ENCODE peak calls at places on chromosome 17, in four cellular contexts. C is K562, L is GM12878, S is HepG2. U is an unnamed sample.

GRCh38 chr17:233473-233941 is 52.1 kb upstream of the DOC2B start:
- DNase-seq in C (no peak), L (no peak), S (peak), U (peak)

GRCh38 chr17:31415004-31415454 is 23.6 kb downstream of the RAB11FIP4 start:
- DNase-seq in C (no peak), L (no peak), S (peak), U (no peak)

GRCh38 chr17:49748791-49749190 is 15.1 kb downstream of the FAM117A start:
- DNase-seq in C (no peak), L (peak), S (no peak), U (no peak)

GRCh38 chr17:27915715-27916114 is 22.6 kb upstream of the LYRM9 start:
- DNase-seq in C (no peak), L (no peak), S (no peak), U (peak)

GRCh38 chr17:75894049-75894742 is 2.6 kb downstream of the TRIM65 start:
- DNase-seq in C (no peak), L (no peak), S (peak), U (no peak)

GRCh38 chr17:62653831-62654829 is 26.7 kb downstream of the MRC2 start:
- DNase-seq in C (peak), L (no peak), S (no peak), U (peak)

GRCh38 chr17:34780438-34780837 is 180.8 kb downstream of the CCT6B start:
- DNase-seq in C (no peak), L (no peak), S (no peak), U (no peak)

GRCh38 chr17:72120878-72121163 is at the start of gene SOX9:
- DNase-seq in C (no peak), L (peak), S (peak), U (peak)

GRCh38 chr17:879546-879945 is 97.4 kb downstream of the MRM3 start:
- DNase-seq in C (peak), L (peak), S (peak), U (peak)

GRCh38 chr17:20141201-20141999 is 132.2 kb downstream of the SPECC1 start:
- DNase-seq in C (no peak), L (no peak), S (no peak), U (no peak)

GRCh38 chr17:3603119-3603869 is 5.9 kb downstream of the TRPV1 start:
- DNase-seq in C (no peak), L (no peak), S (no peak), U (no peak)

GRCh38 chr17:75723201-75723930 is 2.1 kb downstream of the ITGB4 start:
- DNase-seq in C (no peak), L (no peak), S (no peak), U (no peak)

GRCh38 chr17:76833747-76834146 is 34.5 kb upstream of the MGAT5B start:
- DNase-seq in C (no peak), L (no peak), S (no peak), U (no peak)

GRCh38 chr17:68291836-68292688 is 767 bp downstream of the ARSG start:
- DNase-seq in C (peak), L (peak), S (peak), U (peak)

GRCh38 chr17:17149520-17150449 is 56.3 kb downstream of the PLD6 start:
- DNase-seq in C (no peak), L (no peak), S (no peak), U (no peak)

GRCh38 chr17:38877130-38877851 is 7.4 kb downstream of the LASP1 start:
- DNase-seq in C (no peak), L (no peak), S (no peak), U (peak)

GRCh38 chr17:61139219-61139618 is 260.4 kb upstream of the TBX2 start:
- DNase-seq in C (no peak), L (peak), S (no peak), U (no peak)

GRCh38 chr17:34081269-34081668 is 173.8 kb upstream of the CCL2 start:
- DNase-seq in C (peak), L (no peak), S (no peak), U (peak)

GRCh38 chr17:38416840-38417209 is 11.4 kb upstream of the ARHGAP23 start:
- DNase-seq in C (no peak), L (no peak), S (no peak), U (no peak)

GRCh38 chr17:81867123-81867951 is 3.8 kb downstream of the ARHGDIA start:
- DNase-seq in C (no peak), L (no peak), S (peak), U (peak)

GRCh38 chr17:27296427-27296979 is 2.6 kb downstream of the WSB1 start:
- DNase-seq in C (no peak), L (no peak), S (no peak), U (no peak)

GRCh38 chr17:82441686-82442487 is 8.7 kb downstream of the CYBC1 start:
- DNase-seq in C (no peak), L (no peak), S (no peak), U (no peak)

GRCh38 chr17:77692571-77693161 is 265.8 kb upstream of the TNRC6C start:
- DNase-seq in C (no peak), L (no peak), S (no peak), U (no peak)

GRCh38 chr17:82407255-82407654 is 10.9 kb upstream of the HEXD start:
- DNase-seq in C (no peak), L (no peak), S (no peak), U (no peak)

GRCh38 chr17:41531993-41532392 is 3.9 kb upstream of the KRT19 start:
- DNase-seq in C (no peak), L (no peak), S (no peak), U (no peak)

GRCh38 chr17:41532947-41533570 is 5.0 kb upstream of the KRT19 start:
- DNase-seq in C (no peak), L (no peak), S (no peak), U (no peak)

GRCh38 chr17:41529491-41529915 is 1.4 kb upstream of the KRT19 start:
- DNase-seq in C (no peak), L (no peak), S (no peak), U (no peak)

GRCh38 chr17:41528959-41529353 is 848 bp upstream of the KRT19 start:
- DNase-seq in C (no peak), L (no peak), S (no peak), U (no peak)

GRCh38 chr17:41530062-41531048 is 2.2 kb upstream of the KRT19 start:
- DNase-seq in C (peak), L (no peak), S (peak), U (no peak)
- TF ChIP-seq NR2C2 in C (no peak), L (no peak), S (no peak), U (no peak)

GRCh38 chr17:2214047-2214717 is 89.4 kb downstream of the SMG6 start:
- DNase-seq in C (peak), L (no peak), S (no peak), U (no peak)

GRCh38 chr17:2211661-2212327 is 91.8 kb downstream of the SMG6 start:
- DNase-seq in C (no peak), L (no peak), S (no peak), U (no peak)

GRCh38 chr17:2210726-2211125 is 92.9 kb downstream of the SMG6 start:
- DNase-seq in C (no peak), L (no peak), S (no peak), U (no peak)

GRCh38 chr17:2213291-2213960 is 90.2 kb downstream of the SMG6 start:
- DNase-seq in C (no peak), L (no peak), S (no peak), U (no peak)

DNA sequence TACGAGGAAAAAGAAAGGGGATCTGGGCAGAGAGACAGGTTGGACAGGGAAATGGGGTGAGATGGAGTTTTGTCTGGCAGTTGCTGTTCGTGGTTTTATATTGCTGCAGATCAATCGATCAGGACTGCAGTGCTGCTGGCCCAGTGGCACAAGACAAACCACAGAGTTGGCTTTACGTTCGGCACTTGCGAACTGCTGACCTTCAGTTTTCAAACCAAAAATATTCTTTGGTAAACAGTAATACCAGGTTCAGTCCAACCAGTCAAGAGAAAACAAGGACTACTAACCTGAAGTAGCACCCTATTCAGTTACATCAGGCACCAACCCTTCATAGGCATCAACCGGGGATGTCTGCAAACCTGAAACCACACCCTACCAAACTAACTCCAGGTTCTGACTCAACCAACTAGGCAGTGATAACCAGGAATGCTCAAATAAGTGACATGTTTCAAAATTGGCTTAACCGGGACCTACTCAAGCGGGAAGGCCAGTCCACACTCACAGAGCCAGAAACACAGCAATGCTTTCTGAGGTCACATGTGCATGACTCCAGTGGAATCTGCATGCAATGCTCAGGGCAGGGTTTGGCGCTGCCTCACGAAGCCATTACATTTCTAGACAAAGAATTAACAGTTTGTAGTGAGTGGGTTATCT is 91.1 kb downstream of the SMG6 start:
- DNase-seq in C (no peak), L (no peak), S (no peak), U (no peak)
- TF ChIP-seq ESRRA in C (no peak), L (no peak), S (no peak), U (no peak)

GRCh38 chr17:2175294-2175628 is 120.4 kb downstream of the HIC1 start:
- DNase-seq in C (no peak), L (no peak), S (no peak), U (no peak)
- TF ChIP-seq NR2C2 in C (no peak), L (no peak), S (no peak), U (no peak)

GRCh38 chr17:45334701-45335677 is 18.2 kb upstream of the MAP3K14 start:
- DNase-seq in C (no peak), L (no peak), S (no peak), U (no peak)
- TF ChIP-seq ESRRA in C (no peak), L (no peak), S (no peak), U (no peak)

GRCh38 chr17:74002241-74002640 is 201.2 kb upstream of the RPL38 start:
- DNase-seq in C (no peak), L (no peak), S (no peak), U (no peak)
- TF ChIP-seq NR2C2 in C (no peak), L (no peak), S (no peak), U (no peak)

DNA sequence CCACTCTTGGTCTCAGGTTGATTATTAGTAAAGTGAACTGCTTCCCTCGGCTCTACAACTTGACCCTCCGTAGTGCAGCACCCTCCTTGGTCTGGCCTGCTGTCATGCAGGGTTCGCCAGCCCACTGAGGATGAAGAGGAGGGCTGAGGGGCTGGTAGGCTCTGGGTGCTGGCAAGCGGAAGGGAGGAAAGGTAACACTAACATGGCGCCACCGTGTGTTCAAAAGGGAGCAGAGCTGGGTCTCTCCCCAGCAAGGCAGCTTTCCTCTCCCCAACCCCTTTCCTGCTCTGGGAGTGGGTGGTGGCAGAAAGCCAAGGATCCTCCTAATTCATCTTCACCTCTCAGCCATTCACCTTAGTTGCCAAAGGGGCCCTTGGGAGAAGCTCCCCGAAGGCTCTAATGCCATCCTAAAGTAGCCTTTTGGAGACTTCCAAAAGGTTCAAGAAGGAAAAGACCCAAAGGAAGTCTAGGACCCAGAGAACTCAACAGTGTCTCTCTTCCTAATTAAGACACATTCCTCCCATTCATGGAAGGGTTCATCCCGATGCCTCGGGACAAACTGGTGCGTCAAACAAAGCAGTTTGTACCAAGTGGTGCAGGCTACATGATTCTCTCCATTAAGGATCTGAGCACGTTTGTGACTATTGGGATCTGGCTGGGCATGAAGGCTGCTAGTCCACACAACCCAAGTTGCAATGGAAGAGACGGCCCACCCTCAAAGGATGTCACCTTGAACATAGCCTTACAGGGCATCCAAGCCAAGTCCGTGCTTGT is 90.8 kb upstream of the TOB1 start:
- DNase-seq in C (peak), L (no peak), S (peak), U (peak)
- TF ChIP-seq ESRRA in C (no peak), L (no peak), S (no peak), U (no peak)

GRCh38 chr17:57086069-57086930 is 1.3 kb downstream of the AKAP1 start:
- DNase-seq in C (peak), L (no peak), S (peak), U (peak)
- TF ChIP-seq NR2C2 in C (no peak), L (no peak), S (peak), U (no peak)

GRCh38 chr17:66467766-66468165 is 165.4 kb downstream of the PRKCA start:
- DNase-seq in C (no peak), L (no peak), S (no peak), U (no peak)

GRCh38 chr17:66465701-66466100 is 163.3 kb downstream of the PRKCA start:
- DNase-seq in C (no peak), L (no peak), S (no peak), U (no peak)

GRCh38 chr17:66464921-66465320 is 162.5 kb downstream of the PRKCA start:
- DNase-seq in C (no peak), L (no peak), S (no peak), U (no peak)

GRCh38 chr17:66466933-66467367 is 164.5 kb downstream of the PRKCA start:
- DNase-seq in C (peak), L (no peak), S (peak), U (no peak)

GRCh38 chr17:66466421-66466820 is 164.0 kb downstream of the PRKCA start:
- DNase-seq in C (no peak), L (no peak), S (no peak), U (no peak)
- TF ChIP-seq ESRRA in C (no peak), L (no peak), S (no peak), U (no peak)

DNA sequence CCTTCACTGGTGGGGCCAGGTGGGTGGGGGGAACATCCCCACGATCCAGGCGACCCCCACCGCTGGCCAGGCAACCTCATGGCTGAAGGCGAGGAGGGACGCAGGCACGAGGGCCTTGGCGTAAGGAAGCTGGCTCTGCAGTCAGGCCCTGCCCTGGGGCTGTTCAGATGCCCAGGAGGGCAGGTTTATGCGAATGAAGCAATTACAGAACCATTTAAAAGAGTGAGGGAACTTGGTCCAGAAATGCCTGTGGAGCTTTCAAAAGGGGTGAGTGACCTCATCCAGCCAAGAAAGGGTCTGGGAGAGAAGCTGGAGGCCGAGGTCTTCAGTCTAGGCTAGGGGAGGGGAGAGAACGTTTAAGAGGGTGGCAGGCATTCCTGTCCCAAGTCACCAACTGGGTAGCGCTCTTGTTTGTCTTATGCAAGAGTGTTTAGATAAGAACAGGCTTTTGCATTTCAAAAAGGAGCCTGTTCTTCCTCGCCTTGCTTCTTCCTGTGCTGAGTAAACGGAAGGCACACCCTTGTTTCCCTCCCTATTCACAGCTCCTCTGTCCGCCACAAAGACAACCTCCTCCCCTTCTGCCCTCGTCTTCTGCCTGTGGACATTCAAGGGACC is 183.5 kb upstream of the SDK2 start:
- DNase-seq in C (no peak), L (no peak), S (peak), U (no peak)
- TF ChIP-seq NR2C2 in C (no peak), L (no peak), S (no peak), U (no peak)

GRCh38 chr17:40291311-40291710 is 3.6 kb downstream of the CDC6 start:
- DNase-seq in C (no peak), L (no peak), S (no peak), U (no peak)
- TF ChIP-seq ESRRA in C (no peak), L (no peak), S (no peak), U (no peak)

U was measured in WTC11.